ENCODE peak calls at places on chromosomes 16 and 17, in seven cellular contexts. I, H, G, X, J, B and T are unnamed samples.
A peak's percentile ranks its signal among the peaks of the same experiment; 100 is the strongest.

GRCh38 chr17:27241346-27241946 is 52.5 kb upstream of the WSB1 start:
- DNase-seq in I (peak; percentile 58), H (peak; percentile 86), G (peak; percentile 44), X (peak; percentile 61), J (no peak), B (no peak), T (no peak)

GRCh38 chr16:48432136-48432535 is 46.9 kb upstream of the SIAH1 start:
- DNase-seq in I (peak; percentile 65), H (no peak), G (no peak), X (no peak), J (no peak), B (no peak), T (no peak)

GRCh38 chr16:8655184-8655717 is 19.2 kb upstream of the ABAT start:
- DNase-seq in I (peak; percentile 58), H (peak; percentile 62), G (peak; percentile 63), X (peak; percentile 9), J (no peak), B (no peak), T (no peak)

GRCh38 chr17:73956595-73957465 is 246.6 kb upstream of the RPL38 start:
- DNase-seq in I (peak; percentile 70), H (peak; percentile 68), G (peak; percentile 95), X (peak; percentile 70), J (no peak), B (peak; percentile 72), T (peak; percentile 35)

GRCh38 chr16:88973007-88973410 is 4.0 kb downstream of the CBFA2T3 start:
- DNase-seq in I (peak; percentile 60), H (no peak), G (peak; percentile 64), X (no peak), J (no peak), B (no peak), T (no peak)

GRCh38 chr17:65593870-65594584 is 32.6 kb upstream of the AXIN2 start:
- DNase-seq in I (no peak), H (no peak), G (peak; percentile 69), X (no peak), J (no peak), B (no peak), T (no peak)

GRCh38 chr17:80476877-80477646 is 655 bp upstream of the NPTX1 start:
- DNase-seq in I (no peak), H (no peak), G (no peak), X (no peak), J (peak; percentile 20), B (no peak), T (no peak)

GRCh38 chr16:20740007-20740883 is 1.4 kb downstream of the THUMPD1 start:
- DNase-seq in I (peak; percentile 11), H (peak; percentile 43), G (no peak), X (no peak), J (no peak), B (no peak), T (no peak)

GRCh38 chr17:76432712-76433336 is 20.1 kb downstream of the UBE2O start:
- DNase-seq in I (no peak), H (no peak), G (no peak), X (no peak), J (no peak), B (no peak), T (no peak)

GRCh38 chr17:48546924-48547838 is 2.3 kb upstream of the HOXB2 start:
- DNase-seq in I (no peak), H (no peak), G (no peak), X (peak; percentile 66), J (no peak), B (no peak), T (no peak)

GRCh38 chr17:14038206-14038605 is 31.1 kb upstream of the COX10 start:
- DNase-seq in I (no peak), H (no peak), G (no peak), X (no peak), J (no peak), B (no peak), T (no peak)

GRCh38 chr17:48624544-48625501 is 1.3 kb downstream of the HOXB9 start:
- DNase-seq in I (no peak), H (peak; percentile 64), G (peak; percentile 87), X (no peak), J (no peak), B (no peak), T (peak; percentile 23)

GRCh38 chr17:307741-308507 is 44.7 kb downstream of the RPH3AL start:
- DNase-seq in I (no peak), H (no peak), G (no peak), X (no peak), J (no peak), B (no peak), T (no peak)

GRCh38 chr17:35774499-35774898 is 13.8 kb downstream of the C17orf50 start:
- DNase-seq in I (no peak), H (no peak), G (no peak), X (peak; percentile 47), J (no peak), B (peak; percentile 48), T (no peak)

GRCh38 chr17:72479113-72479512 is 358.3 kb downstream of the SOX9 start:
- DNase-seq in I (no peak), H (no peak), G (no peak), X (no peak), J (no peak), B (no peak), T (no peak)

GRCh38 chr16:85462405-85463227 is 150.5 kb upstream of the GSE1 start:
- DNase-seq in I (no peak), H (no peak), G (no peak), X (no peak), J (peak; percentile 69), B (no peak), T (peak; percentile 48)

GRCh38 chr17:36645358-36645757 is 44.0 kb downstream of the MRM1 start:
- DNase-seq in I (no peak), H (no peak), G (no peak), X (no peak), J (no peak), B (no peak), T (no peak)

GRCh38 chr17:32319548-32319905 is 22.4 kb downstream of the C17orf75 start:
- DNase-seq in I (peak; percentile 85), H (peak; percentile 86), G (peak; percentile 91), X (peak; percentile 71), J (no peak), B (peak; percentile 58), T (peak; percentile 7)

GRCh38 chr17:38920374-38921291 is 4.8 kb upstream of the LASP1NB start:
- DNase-seq in I (no peak), H (no peak), G (no peak), X (no peak), J (no peak), B (no peak), T (no peak)

GRCh38 chr17:27155866-27156265 is 138.0 kb upstream of the WSB1 start:
- DNase-seq in I (peak; percentile 1), H (no peak), G (no peak), X (no peak), J (no peak), B (no peak), T (no peak)

GRCh38 chr17:65785109-65785508 is 223.7 kb upstream of the AXIN2 start:
- DNase-seq in I (no peak), H (no peak), G (no peak), X (no peak), J (no peak), B (peak; percentile 3), T (no peak)

GRCh38 chr17:9209347-9209746 is 188.0 kb downstream of the NTN1 start:
- DNase-seq in I (no peak), H (no peak), G (peak; percentile 27), X (no peak), J (no peak), B (no peak), T (no peak)

GRCh38 chr16:21156767-21157467 is 1.6 kb upstream of the LDAF1 start:
- DNase-seq in I (peak; percentile 61), H (peak; percentile 55), G (peak; percentile 63), X (peak; percentile 76), J (peak; percentile 80), B (peak; percentile 54), T (peak; percentile 21)

GRCh38 chr17:63652106-63652505 is 29.9 kb downstream of the MAP3K3 start:
- DNase-seq in I (no peak), H (no peak), G (no peak), X (no peak), J (no peak), B (no peak), T (no peak)

GRCh38 chr16:25005445-25006306 is 9.5 kb downstream of the ARHGAP17 start:
- DNase-seq in I (no peak), H (no peak), G (no peak), X (no peak), J (no peak), B (no peak), T (no peak)

GRCh38 chr17:76929572-76929971 is 61.4 kb downstream of the MGAT5B start:
- DNase-seq in I (no peak), H (no peak), G (no peak), X (no peak), J (no peak), B (no peak), T (no peak)

GRCh38 chr17:39108976-39109375 is 42.5 kb downstream of the PLXDC1 start:
- DNase-seq in I (no peak), H (no peak), G (no peak), X (no peak), J (no peak), B (no peak), T (no peak)

GRCh38 chr17:81457917-81458555 is 54.6 kb downstream of the ACTG1 start:
- DNase-seq in I (no peak), H (no peak), G (no peak), X (no peak), J (no peak), B (no peak), T (no peak)

GRCh38 chr16:49856741-49857330 is 924 bp upstream of the ZNF423 start:
- DNase-seq in I (no peak), H (peak; percentile 69), G (peak; percentile 76), X (peak; percentile 76), J (no peak), B (peak; percentile 75), T (no peak)